ENCODE peak calls at places on chromosomes 2 and 18, in eight cellular contexts. Q is tibial artery, K is body of pancreas, P is lower lobe of right lung, W is breast epithelium, O is A549, J is lung, B is transverse colon. A is an unnamed sample. For H3K4me1, the result is how much of the 10 kb centered on the place peaks cover.

GRCh38 chr2:10028988-10029874 is 14.1 kb upstream of the KLF11 start:
- DNase-seq in Q (peak), K (no peak), P (peak), W (no peak), O (no peak), J (peak), B (peak), A (no peak)

GRCh38 chr2:95018861-95019550 is 6.5 kb upstream of the MAL start:
- DNase-seq in Q (no peak), K (no peak), P (peak), W (no peak), O (no peak), J (peak), B (no peak), A (peak)

GRCh38 chr2:170827841-170828532 is 11.3 kb downstream of the GAD1 start:
- DNase-seq in Q (no peak), K (no peak), P (no peak), W (no peak), O (no peak), J (no peak), B (no peak), A (no peak)

GRCh38 chr2:234240917-234241316 is 190.4 kb downstream of the SPP2 start:
- DNase-seq in Q (no peak), K (no peak), P (no peak), W (no peak), O (no peak), J (no peak), B (no peak), A (no peak)

GRCh38 chr2:10276481-10277292 is 26.0 kb upstream of the HPCAL1 start:
- DNase-seq in Q (no peak), K (no peak), P (peak), W (no peak), O (no peak), J (no peak), B (no peak), A (no peak)

GRCh38 chr2:168034586-168034985 is 212.8 kb downstream of the STK39 start:
- DNase-seq in Q (no peak), K (no peak), P (no peak), W (no peak), O (no peak), J (no peak), B (no peak), A (no peak)

GRCh38 chr2:225006730-225007129 is 35.5 kb downstream of the DOCK10 start:
- DNase-seq in Q (no peak), K (no peak), P (no peak), W (no peak), O (no peak), J (no peak), B (no peak), A (no peak)

GRCh38 chr18:31102020-31102684 is at the start of gene DSC2:
- DNase-seq in Q (peak), K (peak), P (peak), W (peak), O (peak), J (peak), B (peak), A (peak)

GRCh38 chr2:16058256-16058655 is 117.9 kb downstream of the MYCN start:
- DNase-seq in Q (no peak), K (no peak), P (no peak), W (no peak), O (no peak), J (no peak), B (no peak), A (no peak)

GRCh38 chr2:123485056-123485455 is 540.0 kb upstream of the CNTNAP5 start:
- DNase-seq in Q (no peak), K (no peak), P (no peak), W (no peak), O (no peak), J (no peak), B (no peak), A (no peak)

GRCh38 chr2:104845552-104845931 is 8.4 kb upstream of the POU3F3 start:
- DNase-seq in Q (no peak), K (no peak), P (no peak), W (no peak), O (no peak), J (no peak), B (no peak), A (no peak)

GRCh38 chr2:62498739-62499138 is 7.3 kb downstream of the TMEM17 start:
- DNase-seq in Q (no peak), K (no peak), P (no peak), W (no peak), O (no peak), J (no peak), B (no peak), A (no peak)

GRCh38 chr2:62504657-62505056 is 1.3 kb downstream of the TMEM17 start:
- DNase-seq in Q (no peak), K (no peak), P (no peak), W (no peak), O (no peak), J (no peak), B (no peak), A (no peak)

GRCh38 chr2:62499430-62500060 is 6.5 kb downstream of the TMEM17 start:
- DNase-seq in Q (no peak), K (no peak), P (no peak), W (no peak), O (no peak), J (no peak), B (no peak), A (no peak)

GRCh38 chr2:62501794-62502500 is 4.0 kb downstream of the TMEM17 start:
- DNase-seq in Q (no peak), K (no peak), P (no peak), W (no peak), O (peak), J (no peak), B (no peak), A (no peak)

DNA sequence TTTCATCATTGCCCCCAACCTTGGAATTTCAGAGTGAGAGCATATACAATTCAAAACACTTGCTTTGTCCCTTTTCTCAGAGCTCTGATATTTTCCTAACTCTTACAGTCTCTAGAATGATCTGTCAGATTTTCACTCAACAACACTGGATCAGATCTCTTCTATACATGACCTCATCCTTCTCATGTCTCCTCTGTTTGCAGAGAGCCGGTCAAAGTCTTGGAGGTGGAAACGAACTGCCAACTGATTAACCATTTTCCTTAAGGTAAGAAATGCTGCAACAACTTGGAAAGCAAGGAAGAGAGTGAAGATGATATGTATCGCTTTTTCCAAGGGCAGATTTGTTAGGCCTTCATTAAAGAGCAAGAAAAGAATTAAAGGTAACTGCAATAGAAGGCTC is 4.9 kb downstream of the TMEM17 start:
- DNase-seq in Q (no peak), K (no peak), P (no peak), W (no peak), O (peak), J (no peak), B (no peak), A (no peak)
- H3K27ac ChIP-seq in Q (no peak), K (no peak), P (no peak), W (no peak), O (peak), J (no peak), B (no peak), A (no peak)

DNA sequence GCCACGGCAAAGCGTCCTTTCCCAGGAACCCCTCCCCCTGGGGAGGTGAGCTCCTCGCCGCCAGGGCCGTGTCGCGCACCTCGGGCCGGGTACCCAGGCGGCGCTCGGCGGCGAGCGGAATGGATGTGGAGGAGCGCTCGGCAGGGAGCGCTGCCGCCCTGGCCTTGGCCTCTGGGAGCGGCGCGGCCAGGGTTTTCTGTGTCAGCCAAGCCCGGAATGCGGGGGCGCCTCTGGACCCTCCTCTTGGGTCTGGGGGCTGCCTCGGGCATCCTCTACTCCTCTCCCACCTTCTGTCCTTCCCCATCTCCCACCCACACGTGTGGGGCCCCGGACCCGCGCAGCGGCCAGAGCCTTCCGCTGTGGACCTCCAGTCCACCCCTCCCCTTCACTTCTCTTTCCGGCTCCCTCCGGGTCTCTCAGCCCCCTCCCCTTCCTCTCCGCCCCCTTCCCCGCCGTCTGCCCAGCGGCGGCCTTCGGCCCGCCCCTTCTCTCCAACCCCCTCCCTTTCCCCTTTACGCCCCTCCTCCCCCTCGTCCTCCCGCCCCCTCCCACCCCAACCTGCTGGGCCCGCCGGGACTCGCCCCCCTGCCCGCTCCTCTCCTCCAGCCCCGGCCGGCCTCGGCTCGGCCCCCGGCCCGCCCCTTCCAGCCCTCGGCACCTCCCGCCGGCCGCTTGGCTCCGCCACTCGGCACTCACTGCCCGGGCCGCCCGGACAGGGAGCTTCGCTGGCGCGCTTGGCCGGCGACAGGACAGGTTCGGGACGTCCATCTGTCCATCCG is at the start of gene MERTK:
- DNase-seq in Q (peak), K (peak), P (peak), W (peak), O (peak), J (peak), B (peak), A (peak)
- H3K4me1 ChIP-seq in Q (under half), K (under half), P (under half), W (under half), O (under half), J (under half), B (under half), A (under half)

GRCh38 chr2:212957624-212958023 is 193.8 kb downstream of the IKZF2 start:
- DNase-seq in Q (peak), K (no peak), P (no peak), W (no peak), O (no peak), J (no peak), B (no peak), A (no peak)

GRCh38 chr2:212956665-212957064 is 194.7 kb downstream of the IKZF2 start:
- DNase-seq in Q (no peak), K (no peak), P (no peak), W (no peak), O (no peak), J (no peak), B (no peak), A (peak)

GRCh38 chr2:212958133-212958532 is 193.3 kb downstream of the IKZF2 start:
- DNase-seq in Q (no peak), K (no peak), P (no peak), W (no peak), O (no peak), J (no peak), B (no peak), A (no peak)

GRCh38 chr2:212958757-212959295 is 192.6 kb downstream of the IKZF2 start:
- DNase-seq in Q (no peak), K (no peak), P (no peak), W (no peak), O (no peak), J (no peak), B (no peak), A (no peak)

GRCh38 chr2:212957184-212957583 is 194.2 kb downstream of the IKZF2 start:
- DNase-seq in Q (no peak), K (no peak), P (no peak), W (no peak), O (no peak), J (no peak), B (no peak), A (no peak)
- H3K27ac ChIP-seq in Q (peak), K (no peak), P (no peak), W (peak), O (no peak), J (no peak), B (no peak), A (peak)

GRCh38 chr2:29015701-29016470 is 34.8 kb downstream of the TOGARAM2 start:
- DNase-seq in Q (no peak), K (no peak), P (no peak), W (no peak), O (no peak), J (no peak), B (no peak), A (no peak)
- H3K4me1 ChIP-seq in Q (under half), K (under half), P (under half), W (under half), O (under half), J (under half), B (under half), A (under half)

GRCh38 chr2:96687266-96687665 is 44.7 kb downstream of the FER1L5 start:
- DNase-seq in Q (no peak), K (no peak), P (no peak), W (no peak), O (peak), J (no peak), B (no peak), A (no peak)

GRCh38 chr2:96685285-96685591 is 42.7 kb downstream of the FER1L5 start:
- DNase-seq in Q (no peak), K (no peak), P (no peak), W (no peak), O (no peak), J (no peak), B (no peak), A (peak)

GRCh38 chr2:96684883-96685282 is 42.3 kb downstream of the FER1L5 start:
- DNase-seq in Q (no peak), K (peak), P (no peak), W (no peak), O (no peak), J (no peak), B (no peak), A (no peak)

GRCh38 chr2:96683972-96684820 is 41.6 kb downstream of the FER1L5 start:
- DNase-seq in Q (peak), K (no peak), P (no peak), W (no peak), O (no peak), J (no peak), B (no peak), A (no peak)

GRCh38 chr2:96685592-96686459 is 43.3 kb downstream of the FER1L5 start:
- DNase-seq in Q (no peak), K (peak), P (no peak), W (no peak), O (no peak), J (no peak), B (no peak), A (peak)
- H3K27ac ChIP-seq in Q (no peak), K (no peak), P (no peak), W (no peak), O (peak), J (no peak), B (no peak), A (no peak)

GRCh38 chr2:46805401-46805951 is 110.1 kb downstream of the MCFD2 start:
- DNase-seq in Q (no peak), K (no peak), P (no peak), W (no peak), O (no peak), J (peak), B (no peak), A (no peak)

GRCh38 chr2:46803911-46804670 is 111.5 kb downstream of the MCFD2 start:
- DNase-seq in Q (no peak), K (no peak), P (no peak), W (no peak), O (peak), J (peak), B (no peak), A (no peak)

GRCh38 chr2:46803551-46803885 is 112.1 kb downstream of the MCFD2 start:
- DNase-seq in Q (no peak), K (no peak), P (no peak), W (no peak), O (no peak), J (peak), B (no peak), A (no peak)

GRCh38 chr2:46806526-46806925 is 109.1 kb downstream of the MCFD2 start:
- DNase-seq in Q (no peak), K (no peak), P (no peak), W (no peak), O (no peak), J (no peak), B (no peak), A (no peak)

DNA sequence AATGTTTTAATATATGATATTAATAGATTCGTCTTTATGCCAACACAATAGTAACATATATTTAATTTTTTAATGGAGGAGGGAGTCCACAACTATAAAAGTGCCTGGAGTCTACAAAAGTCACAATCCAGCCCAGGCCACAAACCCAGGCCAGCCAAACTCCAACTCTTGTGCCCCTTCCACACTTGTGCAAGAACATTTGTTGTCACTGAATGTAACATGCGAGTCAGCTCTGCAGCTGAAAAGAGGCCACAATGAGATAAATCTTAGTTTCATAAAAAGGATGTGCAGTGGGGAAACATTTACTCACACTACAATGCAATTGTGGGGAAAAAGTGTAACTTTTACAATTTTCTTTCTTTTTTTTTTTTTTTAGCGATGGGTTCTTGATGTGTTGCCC is 110.8 kb downstream of the MCFD2 start:
- DNase-seq in Q (no peak), K (no peak), P (no peak), W (no peak), O (no peak), J (peak), B (no peak), A (no peak)
- H3K4me1 ChIP-seq in Q (under half), K (under half), P (under half), W (under half), O (under half), J (under half), B (under half), A (under half)

GRCh38 chr2:46718797-46719196 is 196.8 kb downstream of the MCFD2 start:
- DNase-seq in Q (no peak), K (no peak), P (no peak), W (no peak), O (no peak), J (no peak), B (no peak), A (no peak)

GRCh38 chr2:46722142-46722541 is 193.5 kb downstream of the MCFD2 start:
- DNase-seq in Q (no peak), K (no peak), P (no peak), W (no peak), O (no peak), J (no peak), B (no peak), A (no peak)

GRCh38 chr2:46723346-46723745 is 192.3 kb downstream of the MCFD2 start:
- DNase-seq in Q (no peak), K (no peak), P (no peak), W (no peak), O (no peak), J (no peak), B (no peak), A (no peak)

GRCh38 chr2:46719499-46719898 is 196.1 kb downstream of the MCFD2 start:
- DNase-seq in Q (no peak), K (no peak), P (no peak), W (no peak), O (peak), J (no peak), B (no peak), A (no peak)

GRCh38 chr2:46720592-46721185 is 194.9 kb downstream of the MCFD2 start:
- DNase-seq in Q (no peak), K (no peak), P (no peak), W (no peak), O (no peak), J (no peak), B (no peak), A (no peak)
- H3K27ac ChIP-seq in Q (no peak), K (no peak), P (no peak), W (peak), O (peak), J (no peak), B (no peak), A (no peak)

GRCh38 chr2:37585295-37585908 is 86.0 kb downstream of the CDC42EP3 start:
- DNase-seq in Q (no peak), K (peak), P (peak), W (no peak), O (peak), J (no peak), B (peak), A (no peak)
- H3K4me1 ChIP-seq in Q (under half), K (half or more), P (half or more), W (under half), O (half or more), J (under half), B (under half), A (under half)

GRCh38 chr18:37361223-37362157 is 204.1 kb downstream of the CELF4 start:
- DNase-seq in Q (no peak), K (no peak), P (no peak), W (no peak), O (no peak), J (peak), B (no peak), A (no peak)
- H3K27ac ChIP-seq in Q (no peak), K (no peak), P (no peak), W (no peak), O (no peak), J (no peak), B (no peak), A (no peak)

A was measured in thyroid gland.